ENCODE peak calls at places on chromosomes 4 and X, in seven cellular contexts. L, X, S, A, Z, M and H are unnamed samples.

GRCh38 chrX:140664939-140665338 is 44.6 kb upstream of the LINC00632 start:
- DNase-seq in Z (no peak), X (no peak), A (no peak), L (peak), M (no peak), S (no peak), H (no peak)

GRCh38 chr4:60891947-60892346 is 308.2 kb upstream of the ADGRL3 start:
- DNase-seq in Z (no peak), L (no peak), S (no peak), A (no peak), X (no peak), M (no peak), H (no peak)

GRCh38 chr4:176063718-176064117 is 1.9 kb upstream of the WDR17 start:
- DNase-seq in S (no peak), M (no peak), A (no peak), X (no peak), L (no peak), Z (no peak), H (no peak)

GRCh38 chr4:7187691-7188090 is 4.6 kb upstream of the SORCS2 start:
- DNase-seq in S (no peak), M (no peak), Z (no peak), A (no peak), X (peak), L (no peak), H (no peak)

GRCh38 chr4:143207555-143207954 is 22.8 kb downstream of the USP38 start:
- DNase-seq in X (no peak), A (no peak), M (no peak), L (peak), S (no peak), Z (no peak), H (no peak)

GRCh38 chrX:37726346-37726745 is 40.8 kb downstream of the XK start:
- DNase-seq in L (no peak), X (no peak), S (no peak), M (no peak), Z (no peak), A (no peak), H (no peak)

GRCh38 chrX:22325091-22325490 is 52.4 kb downstream of the CBLL2 start:
- DNase-seq in A (no peak), X (no peak), L (no peak), S (no peak), M (no peak), Z (no peak), H (no peak)

GRCh38 chr4:42401171-42401570 is 3.9 kb downstream of the SHISA3 start:
- DNase-seq in S (no peak), M (no peak), L (no peak), X (no peak), A (no peak), Z (no peak), H (no peak)

GRCh38 chr4:151014521-151015457 is at the start of gene LRBA:
- DNase-seq in S (peak), X (peak), A (peak), L (peak), M (peak), Z (peak), H (peak)

GRCh38 chrX:51494409-51494808 is 2.0 kb downstream of the NUDT11 start:
- DNase-seq in Z (no peak), L (peak), X (no peak), S (no peak), A (no peak), M (no peak), H (no peak)

GRCh38 chrX:10054396-10054795 is 87.2 kb downstream of the CLDN34 start:
- DNase-seq in X (no peak), S (no peak), M (no peak), L (no peak), A (no peak), Z (no peak), H (no peak)

GRCh38 chr4:124177647-124178425 is 534.7 kb downstream of the ANKRD50 start:
- DNase-seq in L (no peak), S (no peak), M (no peak), Z (no peak), X (no peak), A (no peak), H (no peak)

GRCh38 chr4:14087459-14087858 is 459.9 kb upstream of the BOD1L1 start:
- DNase-seq in S (no peak), M (no peak), Z (peak), L (peak), X (no peak), A (no peak), H (no peak)

GRCh38 chrX:120251471-120252011 is 929 bp downstream of the ZBTB33 start:
- DNase-seq in M (peak), L (peak), S (no peak), Z (peak), X (no peak), A (peak), H (no peak)

GRCh38 chr4:2860391-2861348 is 17.0 kb downstream of the ADD1 start:
- DNase-seq in M (no peak), A (no peak), Z (no peak), X (no peak), S (no peak), L (no peak), H (no peak)

GRCh38 chr4:52963976-52964375 is 101.9 kb downstream of the RASL11B start:
- DNase-seq in S (no peak), L (no peak), Z (no peak), A (no peak), X (no peak), M (no peak), H (no peak)

GRCh38 chr4:150164055-150164454 is 85.8 kb downstream of the DCLK2 start:
- DNase-seq in S (no peak), L (no peak), A (no peak), X (no peak), M (no peak), Z (no peak), H (no peak)

GRCh38 chrX:14923761-14924160 is 50.5 kb downstream of the MOSPD2 start:
- DNase-seq in S (no peak), Z (no peak), A (no peak), X (no peak), L (no peak), M (no peak), H (no peak)
- TF ChIP-seq CTCF in S (no peak), Z (no peak), A (no peak), X (no peak), L (no peak), M (no peak), H (no peak)

GRCh38 chrX:26445288-26445687 is 229.3 kb downstream of the MAGEB5 start:
- DNase-seq in A (no peak), L (no peak), Z (no peak), M (no peak), X (no peak), S (no peak), H (no peak)

GRCh38 chrX:26442340-26442739 is 226.4 kb downstream of the MAGEB5 start:
- DNase-seq in Z (no peak), M (no peak), L (peak), S (no peak), A (no peak), X (no peak), H (no peak)
- TF ChIP-seq CTCF in Z (no peak), M (peak), L (peak), S (no peak), A (peak), X (no peak), H (peak)

GRCh38 chrX:26778320-26778888 is 562.4 kb downstream of the MAGEB5 start:
- DNase-seq in A (no peak), M (no peak), L (no peak), X (no peak), S (no peak), Z (no peak), H (no peak)
- TF ChIP-seq CTCF in A (peak), M (no peak), L (peak), X (no peak), S (no peak), Z (no peak), H (peak)

GRCh38 chr4:164027805-164028204 is 533.3 kb downstream of the TMA16 start:
- DNase-seq in A (no peak), Z (no peak), L (no peak), M (no peak), X (no peak), S (no peak), H (no peak)

GRCh38 chr4:164021947-164022346 is 527.5 kb downstream of the TMA16 start:
- DNase-seq in S (no peak), A (no peak), M (no peak), X (no peak), Z (no peak), L (no peak), H (no peak)

GRCh38 chr4:164023214-164023613 is 528.7 kb downstream of the TMA16 start:
- DNase-seq in S (no peak), X (no peak), Z (no peak), M (no peak), L (no peak), A (no peak), H (no peak)
- TF ChIP-seq CTCF in S (no peak), X (no peak), Z (peak), M (no peak), L (no peak), A (no peak), H (no peak)

DNA sequence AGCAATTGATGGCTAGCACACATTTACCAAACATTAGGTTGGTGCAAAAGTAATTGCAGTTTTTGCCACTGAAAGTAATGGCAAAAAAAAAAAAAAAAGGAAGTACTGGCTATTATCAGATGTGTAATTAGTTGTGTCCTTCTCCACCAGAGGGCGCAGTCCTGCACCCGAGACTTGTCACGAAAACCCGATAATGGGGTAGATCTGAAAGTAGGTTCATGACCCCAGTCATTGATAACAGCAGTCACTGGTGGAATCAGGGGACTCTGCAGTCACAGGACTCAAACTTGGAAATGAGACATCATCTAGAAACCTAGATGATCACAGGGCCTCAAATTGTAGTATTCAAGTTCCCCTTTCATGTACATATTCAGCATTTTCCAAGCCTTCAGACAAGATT is 13.1 kb upstream of the ACOT9 start:
- DNase-seq in Z (no peak), X (no peak), A (peak), L (peak), S (peak), M (peak), H (no peak)
- TF ChIP-seq CTCF in Z (peak), X (no peak), A (peak), L (peak), S (no peak), M (peak), H (peak)

GRCh38 chr4:11074581-11075241 is 354.0 kb downstream of the HS3ST1 start:
- DNase-seq in M (no peak), S (no peak), L (no peak), A (no peak), Z (no peak), X (no peak), H (no peak)

GRCh38 chr4:11072999-11073398 is 355.7 kb downstream of the HS3ST1 start:
- DNase-seq in X (no peak), A (no peak), M (no peak), S (no peak), Z (no peak), L (no peak), H (no peak)

GRCh38 chr4:11072426-11072825 is 356.3 kb downstream of the HS3ST1 start:
- DNase-seq in A (no peak), Z (no peak), X (no peak), S (no peak), M (no peak), L (peak), H (no peak)

GRCh38 chr4:11070813-11071212 is 357.9 kb downstream of the HS3ST1 start:
- DNase-seq in X (no peak), M (no peak), L (no peak), A (no peak), S (no peak), Z (no peak), H (no peak)

GRCh38 chr4:11073621-11074051 is 355.1 kb downstream of the HS3ST1 start:
- DNase-seq in L (no peak), S (peak), X (no peak), M (no peak), Z (no peak), A (no peak), H (no peak)
- TF ChIP-seq CTCF in L (no peak), S (no peak), X (no peak), M (no peak), Z (no peak), A (no peak), H (no peak)